ENCODE peak calls at places on chromosomes 11 and 22, in five cellular contexts. P is stimulated activated CD4-positive, alpha-beta T cell treated with anti-CD3 and anti-CD28 coated beads, TNF-alpha, amount 100 ng/mL, for 24 hours; O is LHCN-M2; M is BE2C; S is left ventricle myocardium inferior. F is an unnamed sample.

GRCh38 chr11:17803751-17804334 is 69.3 kb downstream of the KCNC1 start:
- DNase-seq in P (no peak), O (peak), M (no peak), S (no peak), F (no peak)

GRCh38 chr22:28801845-28802594 is 1.7 kb upstream of the XBP1 start:
- DNase-seq in P (no peak), O (no peak), M (no peak), S (no peak), F (no peak)

GRCh38 chr22:37056246-37056645 is 4.7 kb downstream of the KCTD17 start:
- DNase-seq in P (no peak), O (no peak), M (no peak), S (no peak), F (no peak)

GRCh38 chr22:31342389-31343125 is 3.6 kb downstream of the PATZ1 start:
- DNase-seq in P (no peak), O (no peak), M (no peak), S (no peak), F (no peak)

GRCh38 chr11:66878554-66878953 is 21.7 kb downstream of the LRFN4 start:
- DNase-seq in P (no peak), O (no peak), M (no peak), S (no peak), F (no peak)

GRCh38 chr22:36409911-36410756 is 22.4 kb upstream of the MYH9 start:
- DNase-seq in P (peak), O (no peak), M (no peak), S (peak), F (no peak)

GRCh38 chr11:133800666-133801065 is 44.6 kb downstream of the SPATA19 start:
- DNase-seq in P (no peak), O (no peak), M (no peak), S (no peak), F (no peak)

GRCh38 chr11:34707462-34707840 is 86.6 kb downstream of the EHF start:
- DNase-seq in P (no peak), O (no peak), M (no peak), S (no peak), F (no peak)

GRCh38 chr11:2108675-2109481 is 30.3 kb downstream of the IGF2 start:
- DNase-seq in P (no peak), O (no peak), M (no peak), S (no peak), F (no peak)

GRCh38 chr11:64449381-64450167 is 90.6 kb downstream of the RPS6KA4 start:
- DNase-seq in P (peak), O (peak), M (peak), S (peak), F (peak)

GRCh38 chr11:33005175-33005574 is 10.5 kb upstream of the DEPDC7 start:
- DNase-seq in P (no peak), O (no peak), M (no peak), S (no peak), F (no peak)

GRCh38 chr11:94734563-94735275 is 33.4 kb upstream of the AMOTL1 start:
- DNase-seq in P (no peak), O (no peak), M (peak), S (no peak), F (no peak)

GRCh38 chr11:36389006-36389405 is 92.9 kb downstream of the PRR5L start:
- DNase-seq in P (no peak), O (no peak), M (no peak), S (no peak), F (no peak)

GRCh38 chr11:19345848-19346681 is 105.3 kb upstream of the E2F8 start:
- DNase-seq in P (no peak), O (no peak), M (no peak), S (peak), F (peak)

GRCh38 chr22:39434721-39435120 is 22.1 kb upstream of the MGAT3 start:
- DNase-seq in P (no peak), O (no peak), M (no peak), S (no peak), F (no peak)

GRCh38 chr11:72647882-72648281 is 26.3 kb downstream of the PDE2A start:
- DNase-seq in P (no peak), O (no peak), M (no peak), S (no peak), F (no peak)

GRCh38 chr11:47078751-47079524 is 97.7 kb downstream of the ARFGAP2 start:
- DNase-seq in P (no peak), O (no peak), M (no peak), S (no peak), F (peak)

GRCh38 chr11:106474274-106474673 is 396.8 kb downstream of the AASDHPPT start:
- DNase-seq in P (no peak), O (no peak), M (no peak), S (no peak), F (no peak)

GRCh38 chr11:101686514-101686913 is 102.7 kb upstream of the TRPC6 start:
- DNase-seq in P (no peak), O (peak), M (no peak), S (no peak), F (peak)

GRCh38 chr11:119206512-119207299 is 567 bp downstream of the CBL start:
- DNase-seq in P (peak), O (peak), M (peak), S (peak), F (peak)

F was measured in GM23248.